ENCODE peak calls at places on chromosomes 4 and X, in six cellular contexts. Y is spleen, J is prostate gland, V is Peyer's patch, I is IMR-90, O is thyroid gland. H is an unnamed sample.

GRCh38 chr4:157898836-157899605 is 273.8 kb downstream of the GASK1B start:
- DNase-seq in Y (no peak), V (no peak), O (no peak), J (no peak), I (no peak), H (no peak)

GRCh38 chr4:185013715-185014114 is 4.6 kb upstream of the HELT start:
- DNase-seq in I (peak), V (no peak), J (no peak), Y (no peak), O (peak), H (no peak)

GRCh38 chrX:103373581-103373980 is 2.8 kb upstream of the BEX3 start:
- DNase-seq in J (no peak), V (no peak), I (no peak), Y (no peak), O (no peak), H (no peak)

GRCh38 chr4:156248921-156249320 is 295.3 kb upstream of the CTSO start:
- DNase-seq in V (no peak), O (no peak), I (no peak), Y (no peak), J (no peak), H (no peak)

GRCh38 chrX:153611298-153612095 is 12.6 kb upstream of the CCNQ start:
- DNase-seq in Y (peak), J (no peak), O (no peak), V (no peak), I (no peak), H (no peak)

GRCh38 chrX:19840899-19841648 is 46.3 kb downstream of the SH3KBP1 start:
- DNase-seq in I (no peak), V (peak), O (no peak), J (no peak), Y (no peak), H (no peak)

GRCh38 chr4:128635141-128635911 is 174.2 kb upstream of the JADE1 start:
- DNase-seq in V (no peak), I (peak), J (peak), O (peak), Y (no peak), H (peak)

GRCh38 chrX:112270991-112271390 is 188.4 kb upstream of the TRPC5 start:
- DNase-seq in J (no peak), V (no peak), Y (no peak), I (no peak), O (no peak), H (no peak)

GRCh38 chr4:63921561-63921960 is 487.7 kb downstream of the TECRL start:
- DNase-seq in Y (peak), I (no peak), V (no peak), J (no peak), O (no peak), H (no peak)

GRCh38 chr4:17489721-17490120 is 22.2 kb downstream of the QDPR start:
- DNase-seq in J (no peak), I (no peak), O (no peak), V (no peak), Y (no peak), H (no peak)

GRCh38 chr4:6469898-6470501 is 2.4 kb downstream of the PPP2R2C start:
- DNase-seq in V (peak), J (no peak), Y (peak), I (no peak), O (no peak), H (no peak)

GRCh38 chr4:26162095-26162494 is 158.7 kb upstream of the RBPJ start:
- DNase-seq in J (no peak), V (no peak), I (no peak), Y (no peak), O (no peak), H (no peak)

GRCh38 chr4:109027016-109027500 is 264.2 kb upstream of the ETNPPL start:
- DNase-seq in I (no peak), O (no peak), V (no peak), Y (no peak), J (no peak), H (no peak)

GRCh38 chr4:144861471-144861870 is 215.5 kb downstream of the HHIP start:
- DNase-seq in I (no peak), V (no peak), Y (no peak), O (no peak), J (no peak), H (no peak)

GRCh38 chrX:651922-652775 is 21.6 kb downstream of the SHOX start:
- DNase-seq in J (no peak), Y (peak), O (no peak), V (no peak), I (no peak), H (no peak)

GRCh38 chr4:119638359-119638758 is 9.8 kb upstream of the PDE5A start:
- DNase-seq in I (no peak), O (no peak), J (no peak), V (no peak), Y (no peak), H (no peak)

GRCh38 chr4:105241456-105241855 is 94.8 kb downstream of the TET2 start:
- DNase-seq in V (no peak), J (peak), Y (no peak), I (no peak), O (peak), H (no peak)

GRCh38 chr4:135368826-135369225 is 1167.2 kb upstream of the PABPC4L start:
- DNase-seq in J (no peak), I (peak), O (no peak), Y (no peak), V (no peak), H (no peak)

GRCh38 chr4:117968606-117969005 is 65.7 kb upstream of the NDST3 start:
- DNase-seq in V (no peak), O (no peak), J (no peak), I (no peak), Y (no peak), H (no peak)

GRCh38 chrX:46739736-46740135 is 19.2 kb downstream of the SLC9A7 start:
- DNase-seq in V (no peak), O (no peak), J (no peak), I (no peak), Y (no peak), H (no peak)

GRCh38 chr4:61220556-61220955 is 20.4 kb downstream of the ADGRL3 start:
- DNase-seq in I (no peak), Y (no peak), O (no peak), J (no peak), V (no peak), H (no peak)

GRCh38 chr4:145635117-145635516 is 15.9 kb downstream of the MMAA start:
- DNase-seq in I (no peak), J (no peak), V (no peak), Y (no peak), O (no peak), H (no peak)

GRCh38 chrX:102883491-102883890 is 53.6 kb upstream of the RAB40AL start:
- DNase-seq in J (no peak), I (no peak), O (no peak), Y (no peak), V (no peak), H (no peak)

GRCh38 chrX:11478971-11479370 is 185.8 kb downstream of the AMELX start:
- DNase-seq in V (no peak), J (no peak), I (peak), Y (no peak), O (no peak), H (no peak)

GRCh38 chrX:101108293-101108692 is 10.3 kb downstream of the CENPI start:
- DNase-seq in Y (no peak), O (no peak), V (no peak), I (peak), J (no peak), H (no peak)

GRCh38 chrX:3518870-3519269 is 172.4 kb upstream of the MXRA5 start:
- DNase-seq in I (peak), O (no peak), Y (no peak), J (no peak), V (peak), H (peak)

GRCh38 chr4:37632836-37633235 is 53.3 kb downstream of the RELL1 start:
- DNase-seq in Y (no peak), I (no peak), V (no peak), O (no peak), J (no peak), H (no peak)

GRCh38 chrX:69034451-69034850 is 130.8 kb downstream of the PJA1 start:
- DNase-seq in J (no peak), V (no peak), I (no peak), O (no peak), Y (no peak), H (no peak)

GRCh38 chr4:85498068-85498733 is 23.3 kb downstream of the ARHGAP24 start:
- DNase-seq in Y (peak), I (peak), O (no peak), J (no peak), V (peak), H (no peak)

GRCh38 chr4:31737419-31737818 is 1017.2 kb downstream of the PCDH7 start:
- DNase-seq in J (no peak), V (no peak), O (no peak), Y (no peak), I (no peak), H (no peak)

GRCh38 chrX:40176256-40176978 is 78.7 kb upstream of the BCOR start:
- DNase-seq in Y (peak), O (peak), J (peak), V (peak), I (no peak), H (no peak)
- TF ChIP-seq POLR2A in Y (no peak), O (no peak), J (no peak), V (peak), I (no peak), H (no peak)

GRCh38 chr4:3074078-3074845 is at the start of the genes HTT and HTT-AS:
- DNase-seq in V (peak), J (peak), O (peak), I (peak), Y (peak), H (peak)
- TF ChIP-seq POLR2A in V (peak), J (peak), O (peak), I (peak), Y (no peak), H (peak)

GRCh38 chr4:177413656-177414055 is 28.6 kb downstream of the AGA start:
- DNase-seq in J (no peak), V (no peak), Y (no peak), O (no peak), I (no peak), H (no peak)

GRCh38 chr4:177408023-177408422 is 34.2 kb downstream of the AGA start:
- DNase-seq in V (no peak), Y (no peak), I (no peak), O (no peak), J (no peak), H (no peak)

GRCh38 chr4:177410566-177410965 is 31.7 kb downstream of the AGA start:
- DNase-seq in V (no peak), I (no peak), Y (no peak), O (no peak), J (no peak), H (no peak)

GRCh38 chr4:177411996-177412395 is 30.2 kb downstream of the AGA start:
- DNase-seq in Y (no peak), J (no peak), V (no peak), O (no peak), I (no peak), H (no peak)

GRCh38 chr4:177413092-177413491 is 29.1 kb downstream of the AGA start:
- DNase-seq in J (no peak), O (no peak), V (no peak), I (no peak), Y (no peak), H (no peak)
- TF ChIP-seq POLR2A in J (no peak), O (no peak), V (no peak), I (no peak), Y (no peak), H (no peak)

DNA sequence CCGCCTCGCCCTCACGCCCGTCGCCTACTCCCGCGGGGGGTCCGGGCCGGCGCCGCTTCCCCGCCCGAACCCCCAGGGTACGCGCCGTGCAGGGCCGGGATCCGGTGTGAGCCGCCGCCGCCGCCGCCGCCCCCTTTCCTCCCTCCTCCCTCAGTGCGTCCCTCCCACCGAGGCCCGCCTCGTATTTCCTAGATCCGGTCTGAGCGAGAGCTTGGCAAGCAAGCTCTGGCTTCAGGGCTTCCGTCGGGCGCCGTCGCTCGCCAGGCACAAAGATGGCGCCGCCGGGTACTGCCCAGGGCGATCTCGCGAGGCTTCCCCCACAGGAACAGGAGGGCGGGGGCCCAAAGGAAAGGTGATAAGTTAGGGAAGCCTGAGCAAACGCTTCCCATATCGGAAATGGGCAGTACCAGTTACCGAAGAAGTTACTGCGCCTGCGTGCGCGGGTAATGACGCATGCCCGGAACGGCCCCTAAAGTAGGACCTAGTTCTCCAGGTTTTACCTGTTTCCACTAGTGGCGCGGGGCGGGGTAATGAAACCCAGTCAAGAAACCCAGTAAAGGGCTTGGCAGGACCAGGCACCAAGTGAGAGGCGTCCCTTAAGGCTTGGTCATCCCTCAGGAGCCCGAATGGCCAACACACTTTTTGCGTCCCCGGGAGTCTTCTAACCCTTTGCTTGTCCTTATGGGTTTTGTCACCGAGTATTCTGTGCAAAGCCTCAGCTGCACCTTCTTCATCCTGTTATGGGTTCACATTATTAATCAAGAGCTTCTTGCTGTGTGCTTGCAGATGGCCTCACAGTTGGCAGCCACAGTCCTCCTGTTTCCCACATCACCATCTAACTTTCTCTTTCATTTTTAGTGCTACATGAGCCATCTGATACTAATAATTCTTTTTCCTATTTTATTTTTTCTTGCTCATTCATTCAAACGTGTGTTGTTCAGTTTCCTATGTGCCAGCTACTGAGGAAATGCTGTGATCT is at the start of gene TAB3:
- DNase-seq in V (peak), I (peak), J (peak), Y (peak), O (peak), H (peak)
- TF ChIP-seq POLR2A in V (peak), I (no peak), J (peak), Y (no peak), O (no peak), H (peak)

DNA sequence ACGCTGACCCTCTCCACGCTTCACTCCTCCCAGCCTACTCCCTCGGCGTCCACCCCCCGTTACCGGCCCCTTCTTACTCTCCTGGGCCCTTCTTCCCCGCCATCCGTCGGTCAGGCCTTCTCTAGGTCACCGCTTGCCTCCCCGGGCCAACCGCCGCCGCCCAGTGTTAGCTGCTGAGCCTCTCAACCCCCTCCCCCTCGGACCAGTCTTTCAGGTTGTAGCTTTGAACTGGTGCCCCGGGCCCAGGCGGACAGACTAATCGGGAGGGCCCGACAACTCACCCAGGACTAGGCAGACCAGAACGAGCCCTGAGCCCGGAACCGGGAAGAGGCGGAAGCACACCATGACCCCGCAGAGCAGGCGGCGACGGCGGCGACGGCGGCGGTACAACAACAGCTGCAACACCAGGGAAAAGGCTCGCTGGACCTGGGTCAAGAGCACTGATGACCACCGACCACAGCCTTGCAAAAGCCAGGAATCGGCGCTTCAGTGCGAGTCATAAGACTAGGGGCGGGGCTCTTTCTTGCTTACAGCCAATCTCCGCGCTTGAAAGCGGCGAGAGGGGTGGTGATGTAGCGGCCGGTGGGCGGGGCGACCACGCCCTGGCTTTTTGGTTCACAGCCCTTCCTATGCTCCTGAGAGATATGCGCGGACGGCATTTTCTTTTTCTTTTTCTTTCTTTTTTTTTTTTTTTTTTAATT is at the start of gene LAMP2:
- DNase-seq in Y (peak), O (peak), J (peak), I (peak), V (peak), H (peak)
- TF ChIP-seq POLR2A in Y (peak), O (no peak), J (peak), I (peak), V (peak), H (peak)

GRCh38 chr4:53459548-53459947 is 82.1 kb downstream of the FIP1L1 start:
- DNase-seq in Y (no peak), O (no peak), I (peak), V (no peak), J (no peak), H (no peak)

GRCh38 chr4:53465291-53465690 is 87.8 kb downstream of the FIP1L1 start:
- DNase-seq in J (no peak), Y (no peak), I (peak), O (no peak), V (no peak), H (no peak)

GRCh38 chr4:53461244-53461643 is 83.8 kb downstream of the FIP1L1 start:
- DNase-seq in V (no peak), O (no peak), I (peak), Y (no peak), J (no peak), H (no peak)

GRCh38 chr4:53465891-53466290 is 88.5 kb downstream of the FIP1L1 start:
- DNase-seq in V (no peak), I (no peak), O (no peak), J (no peak), Y (no peak), H (no peak)

GRCh38 chr4:53463340-53463739 is 85.9 kb downstream of the FIP1L1 start:
- DNase-seq in I (no peak), J (no peak), V (no peak), Y (no peak), O (no peak), H (no peak)
- TF ChIP-seq POLR2A in I (no peak), J (no peak), V (no peak), Y (no peak), O (no peak), H (no peak)

GRCh38 chr4:89247951-89248350 is 59.6 kb downstream of the GPRIN3 start:
- DNase-seq in O (no peak), I (no peak), J (no peak), V (no peak), Y (no peak), H (no peak)
- TF ChIP-seq POLR2A in O (no peak), I (no peak), J (no peak), V (no peak), Y (no peak), H (no peak)

GRCh38 chr4:55853484-55854046 is at the start of gene EXOC1:
- DNase-seq in I (peak), Y (peak), J (peak), O (peak), V (peak), H (peak)
- TF ChIP-seq POLR2A in I (peak), Y (no peak), J (peak), O (no peak), V (peak), H (peak)

GRCh38 chr4:74654230-74654681 is 140.1 kb downstream of the BTC start:
- DNase-seq in O (no peak), I (peak), V (peak), Y (no peak), J (no peak), H (no peak)
- TF ChIP-seq POLR2A in O (no peak), I (no peak), V (no peak), Y (no peak), J (no peak), H (no peak)

DNA sequence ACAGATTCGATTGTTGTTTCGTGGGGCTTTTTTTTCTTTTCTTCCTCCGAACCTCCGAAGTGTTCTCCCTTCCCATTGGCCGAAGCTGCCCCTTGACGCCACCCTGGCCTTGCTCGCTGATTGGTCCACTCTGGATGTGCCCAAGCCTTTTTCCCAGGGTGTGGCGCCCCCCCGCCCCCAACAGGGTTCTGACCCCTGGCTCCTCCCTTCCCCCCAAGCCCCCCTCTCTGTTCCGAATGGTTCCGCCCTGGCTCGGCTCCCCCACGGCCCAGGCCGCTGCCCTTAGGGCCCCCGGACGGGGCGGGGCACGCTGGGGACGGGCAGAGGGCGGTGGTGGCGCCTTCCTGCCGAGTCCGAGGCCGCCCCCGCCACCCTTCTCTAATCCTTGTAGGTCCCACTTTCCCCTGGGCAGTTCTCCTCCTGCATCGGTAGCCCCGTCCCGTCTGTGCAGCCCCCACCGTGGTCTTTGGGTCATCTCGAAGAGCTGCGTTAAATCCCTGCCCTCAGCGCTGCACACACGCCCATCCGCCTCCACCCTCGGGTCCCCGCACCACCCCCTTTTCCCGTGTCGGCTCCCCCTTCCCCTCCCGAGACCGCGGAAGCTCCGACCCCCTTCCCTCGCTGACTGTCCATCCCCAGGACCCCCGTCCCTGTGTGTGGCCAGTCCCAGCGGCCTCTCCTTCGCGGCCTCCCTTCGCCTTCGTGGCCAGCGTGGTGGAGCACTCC is 25.6 kb downstream of the UTP14A start:
- DNase-seq in I (peak), Y (peak), O (peak), J (peak), V (peak), H (peak)
- TF ChIP-seq POLR2A in I (peak), Y (no peak), O (no peak), J (peak), V (peak), H (peak)